ENCODE peak calls at places on chromosomes 11 and 22, in nine cellular contexts. One of them, this sample, is unnamed.

GRCh38 chr11:116637766-116638165 is 135.0 kb downstream of the BUD13 start:
- DNase-seq in activated CD8-positive, alpha-beta memory T cell treated with anti-CD3 and anti-CD28 coated beads, Interleukin-2, amount 10 ng/mL, durations not matched to agents 7 days and 5 days: no peak
- DNase-seq in Daoy: no peak
- DNase-seq in pancreas: no peak
- DNase-seq in NCI-H510A treated with DMSO at 0.1 percent for 48 hours: no peak
- DNase-seq in mesothelial cell of epicardium: no peak
- DNase-seq in stimulated activated naive CD4-positive, alpha-beta T cell: no peak
- DNase-seq in activated naive CD8-positive, alpha-beta T cell treated with anti-CD3 and anti-CD28 coated beads, Interleukin-2, amount 50 U/mL, for 16 hours: no peak
- DNase-seq in caudate nucleus: no peak
- DNase-seq in this sample: no peak

GRCh38 chr11:128522943-128523518 is 64.3 kb downstream of the ETS1 start:
- DNase-seq in NCI-H510A treated with DMSO at 0.1 percent for 48 hours: no peak
- DNase-seq in Daoy: peak
- DNase-seq in activated naive CD8-positive, alpha-beta T cell treated with anti-CD3 and anti-CD28 coated beads, Interleukin-2, amount 50 U/mL, for 16 hours: peak
- DNase-seq in caudate nucleus: no peak
- DNase-seq in pancreas: no peak
- DNase-seq in activated CD8-positive, alpha-beta memory T cell treated with anti-CD3 and anti-CD28 coated beads, Interleukin-2, amount 10 ng/mL, durations not matched to agents 7 days and 5 days: peak
- DNase-seq in stimulated activated naive CD4-positive, alpha-beta T cell: no peak
- DNase-seq in mesothelial cell of epicardium: no peak
- DNase-seq in this sample: no peak

GRCh38 chr11:118258410-118258809 is 5.7 kb downstream of the MPZL2 start:
- DNase-seq in activated CD8-positive, alpha-beta memory T cell treated with anti-CD3 and anti-CD28 coated beads, Interleukin-2, amount 10 ng/mL, durations not matched to agents 7 days and 5 days: no peak
- DNase-seq in mesothelial cell of epicardium: no peak
- DNase-seq in NCI-H510A treated with DMSO at 0.1 percent for 48 hours: no peak
- DNase-seq in pancreas: no peak
- DNase-seq in stimulated activated naive CD4-positive, alpha-beta T cell: no peak
- DNase-seq in activated naive CD8-positive, alpha-beta T cell treated with anti-CD3 and anti-CD28 coated beads, Interleukin-2, amount 50 U/mL, for 16 hours: no peak
- DNase-seq in Daoy: no peak
- DNase-seq in caudate nucleus: no peak
- DNase-seq in this sample: no peak

GRCh38 chr11:41459602-41460405 is at the start of gene LRRC4C:
- DNase-seq in Daoy: no peak
- DNase-seq in activated naive CD8-positive, alpha-beta T cell treated with anti-CD3 and anti-CD28 coated beads, Interleukin-2, amount 50 U/mL, for 16 hours: no peak
- DNase-seq in pancreas: no peak
- DNase-seq in NCI-H510A treated with DMSO at 0.1 percent for 48 hours: no peak
- DNase-seq in activated CD8-positive, alpha-beta memory T cell treated with anti-CD3 and anti-CD28 coated beads, Interleukin-2, amount 10 ng/mL, durations not matched to agents 7 days and 5 days: no peak
- DNase-seq in caudate nucleus: no peak
- DNase-seq in mesothelial cell of epicardium: no peak
- DNase-seq in stimulated activated naive CD4-positive, alpha-beta T cell: no peak
- DNase-seq in this sample: no peak

GRCh38 chr11:46389450-46390330 is 1.9 kb downstream of the CHRM4 start:
- DNase-seq in activated naive CD8-positive, alpha-beta T cell treated with anti-CD3 and anti-CD28 coated beads, Interleukin-2, amount 50 U/mL, for 16 hours: no peak
- DNase-seq in Daoy: peak
- DNase-seq in stimulated activated naive CD4-positive, alpha-beta T cell: peak
- DNase-seq in pancreas: peak
- DNase-seq in NCI-H510A treated with DMSO at 0.1 percent for 48 hours: no peak
- DNase-seq in activated CD8-positive, alpha-beta memory T cell treated with anti-CD3 and anti-CD28 coated beads, Interleukin-2, amount 10 ng/mL, durations not matched to agents 7 days and 5 days: peak
- DNase-seq in caudate nucleus: no peak
- DNase-seq in mesothelial cell of epicardium: no peak
- DNase-seq in this sample: no peak

GRCh38 chr11:134481135-134481534 is 69.1 kb upstream of the B3GAT1 start:
- DNase-seq in stimulated activated naive CD4-positive, alpha-beta T cell: no peak
- DNase-seq in activated naive CD8-positive, alpha-beta T cell treated with anti-CD3 and anti-CD28 coated beads, Interleukin-2, amount 50 U/mL, for 16 hours: no peak
- DNase-seq in NCI-H510A treated with DMSO at 0.1 percent for 48 hours: no peak
- DNase-seq in activated CD8-positive, alpha-beta memory T cell treated with anti-CD3 and anti-CD28 coated beads, Interleukin-2, amount 10 ng/mL, durations not matched to agents 7 days and 5 days: peak
- DNase-seq in pancreas: no peak
- DNase-seq in caudate nucleus: no peak
- DNase-seq in Daoy: no peak
- DNase-seq in mesothelial cell of epicardium: no peak
- DNase-seq in this sample: no peak

GRCh38 chr11:1345752-1346513 is 36.5 kb upstream of the TOLLIP start:
- DNase-seq in activated CD8-positive, alpha-beta memory T cell treated with anti-CD3 and anti-CD28 coated beads, Interleukin-2, amount 10 ng/mL, durations not matched to agents 7 days and 5 days: peak
- DNase-seq in stimulated activated naive CD4-positive, alpha-beta T cell: no peak
- DNase-seq in activated naive CD8-positive, alpha-beta T cell treated with anti-CD3 and anti-CD28 coated beads, Interleukin-2, amount 50 U/mL, for 16 hours: no peak
- DNase-seq in pancreas: no peak
- DNase-seq in NCI-H510A treated with DMSO at 0.1 percent for 48 hours: no peak
- DNase-seq in Daoy: no peak
- DNase-seq in caudate nucleus: no peak
- DNase-seq in mesothelial cell of epicardium: no peak
- DNase-seq in this sample: no peak

GRCh38 chr11:31487848-31488247 is 21.6 kb downstream of the IMMP1L start:
- DNase-seq in activated CD8-positive, alpha-beta memory T cell treated with anti-CD3 and anti-CD28 coated beads, Interleukin-2, amount 10 ng/mL, durations not matched to agents 7 days and 5 days: no peak
- DNase-seq in NCI-H510A treated with DMSO at 0.1 percent for 48 hours: no peak
- DNase-seq in activated naive CD8-positive, alpha-beta T cell treated with anti-CD3 and anti-CD28 coated beads, Interleukin-2, amount 50 U/mL, for 16 hours: no peak
- DNase-seq in mesothelial cell of epicardium: no peak
- DNase-seq in pancreas: peak
- DNase-seq in Daoy: peak
- DNase-seq in caudate nucleus: no peak
- DNase-seq in stimulated activated naive CD4-positive, alpha-beta T cell: no peak
- DNase-seq in this sample: no peak

GRCh38 chr22:24106385-24107381 is 74.6 kb upstream of the SUSD2 start:
- DNase-seq in NCI-H510A treated with DMSO at 0.1 percent for 48 hours: no peak
- DNase-seq in activated CD8-positive, alpha-beta memory T cell treated with anti-CD3 and anti-CD28 coated beads, Interleukin-2, amount 10 ng/mL, durations not matched to agents 7 days and 5 days: peak
- DNase-seq in activated naive CD8-positive, alpha-beta T cell treated with anti-CD3 and anti-CD28 coated beads, Interleukin-2, amount 50 U/mL, for 16 hours: no peak
- DNase-seq in pancreas: no peak
- DNase-seq in caudate nucleus: no peak
- DNase-seq in stimulated activated naive CD4-positive, alpha-beta T cell: peak
- DNase-seq in mesothelial cell of epicardium: no peak
- DNase-seq in Daoy: no peak
- DNase-seq in this sample: no peak

GRCh38 chr11:126680109-126680508 is 320.5 kb downstream of the KIRREL3 start:
- DNase-seq in mesothelial cell of epicardium: no peak
- DNase-seq in activated naive CD8-positive, alpha-beta T cell treated with anti-CD3 and anti-CD28 coated beads, Interleukin-2, amount 50 U/mL, for 16 hours: no peak
- DNase-seq in Daoy: no peak
- DNase-seq in caudate nucleus: no peak
- DNase-seq in stimulated activated naive CD4-positive, alpha-beta T cell: no peak
- DNase-seq in activated CD8-positive, alpha-beta memory T cell treated with anti-CD3 and anti-CD28 coated beads, Interleukin-2, amount 10 ng/mL, durations not matched to agents 7 days and 5 days: no peak
- DNase-seq in NCI-H510A treated with DMSO at 0.1 percent for 48 hours: no peak
- DNase-seq in pancreas: no peak
- DNase-seq in this sample: no peak

GRCh38 chr11:35800970-35801953 is 138.7 kb downstream of the TRIM44 start:
- DNase-seq in Daoy: no peak
- DNase-seq in activated CD8-positive, alpha-beta memory T cell treated with anti-CD3 and anti-CD28 coated beads, Interleukin-2, amount 10 ng/mL, durations not matched to agents 7 days and 5 days: no peak
- DNase-seq in NCI-H510A treated with DMSO at 0.1 percent for 48 hours: no peak
- DNase-seq in pancreas: no peak
- DNase-seq in stimulated activated naive CD4-positive, alpha-beta T cell: no peak
- DNase-seq in mesothelial cell of epicardium: no peak
- DNase-seq in activated naive CD8-positive, alpha-beta T cell treated with anti-CD3 and anti-CD28 coated beads, Interleukin-2, amount 50 U/mL, for 16 hours: no peak
- DNase-seq in caudate nucleus: no peak
- DNase-seq in this sample: no peak

GRCh38 chr11:45755281-45755859 is 49.6 kb upstream of the SLC35C1 start:
- DNase-seq in caudate nucleus: no peak
- DNase-seq in activated naive CD8-positive, alpha-beta T cell treated with anti-CD3 and anti-CD28 coated beads, Interleukin-2, amount 50 U/mL, for 16 hours: no peak
- DNase-seq in pancreas: no peak
- DNase-seq in mesothelial cell of epicardium: no peak
- DNase-seq in NCI-H510A treated with DMSO at 0.1 percent for 48 hours: no peak
- DNase-seq in activated CD8-positive, alpha-beta memory T cell treated with anti-CD3 and anti-CD28 coated beads, Interleukin-2, amount 10 ng/mL, durations not matched to agents 7 days and 5 days: no peak
- DNase-seq in stimulated activated naive CD4-positive, alpha-beta T cell: no peak
- DNase-seq in Daoy: no peak
- DNase-seq in this sample: no peak

GRCh38 chr11:76491644-76492043 is 46.8 kb downstream of the EMSY start:
- DNase-seq in activated naive CD8-positive, alpha-beta T cell treated with anti-CD3 and anti-CD28 coated beads, Interleukin-2, amount 50 U/mL, for 16 hours: no peak
- DNase-seq in caudate nucleus: no peak
- DNase-seq in stimulated activated naive CD4-positive, alpha-beta T cell: no peak
- DNase-seq in Daoy: no peak
- DNase-seq in pancreas: no peak
- DNase-seq in mesothelial cell of epicardium: no peak
- DNase-seq in NCI-H510A treated with DMSO at 0.1 percent for 48 hours: no peak
- DNase-seq in activated CD8-positive, alpha-beta memory T cell treated with anti-CD3 and anti-CD28 coated beads, Interleukin-2, amount 10 ng/mL, durations not matched to agents 7 days and 5 days: no peak
- DNase-seq in this sample: no peak

GRCh38 chr11:61963016-61963281 is 4.5 kb downstream of the FTH1 start:
- DNase-seq in pancreas: peak
- DNase-seq in activated naive CD8-positive, alpha-beta T cell treated with anti-CD3 and anti-CD28 coated beads, Interleukin-2, amount 50 U/mL, for 16 hours: no peak
- DNase-seq in mesothelial cell of epicardium: no peak
- DNase-seq in NCI-H510A treated with DMSO at 0.1 percent for 48 hours: no peak
- DNase-seq in Daoy: no peak
- DNase-seq in stimulated activated naive CD4-positive, alpha-beta T cell: no peak
- DNase-seq in activated CD8-positive, alpha-beta memory T cell treated with anti-CD3 and anti-CD28 coated beads, Interleukin-2, amount 10 ng/mL, durations not matched to agents 7 days and 5 days: no peak
- DNase-seq in caudate nucleus: no peak
- DNase-seq in this sample: peak

GRCh38 chr11:131999084-131999483 is 628.7 kb downstream of the NTM start:
- DNase-seq in stimulated activated naive CD4-positive, alpha-beta T cell: no peak
- DNase-seq in Daoy: no peak
- DNase-seq in mesothelial cell of epicardium: no peak
- DNase-seq in caudate nucleus: no peak
- DNase-seq in activated CD8-positive, alpha-beta memory T cell treated with anti-CD3 and anti-CD28 coated beads, Interleukin-2, amount 10 ng/mL, durations not matched to agents 7 days and 5 days: no peak
- DNase-seq in NCI-H510A treated with DMSO at 0.1 percent for 48 hours: no peak
- DNase-seq in activated naive CD8-positive, alpha-beta T cell treated with anti-CD3 and anti-CD28 coated beads, Interleukin-2, amount 50 U/mL, for 16 hours: no peak
- DNase-seq in pancreas: no peak
- DNase-seq in this sample: no peak

GRCh38 chr11:69327741-69328191 is 33.8 kb downstream of the MYEOV start:
- DNase-seq in caudate nucleus: no peak
- DNase-seq in mesothelial cell of epicardium: no peak
- DNase-seq in stimulated activated naive CD4-positive, alpha-beta T cell: no peak
- DNase-seq in pancreas: no peak
- DNase-seq in activated CD8-positive, alpha-beta memory T cell treated with anti-CD3 and anti-CD28 coated beads, Interleukin-2, amount 10 ng/mL, durations not matched to agents 7 days and 5 days: peak
- DNase-seq in activated naive CD8-positive, alpha-beta T cell treated with anti-CD3 and anti-CD28 coated beads, Interleukin-2, amount 50 U/mL, for 16 hours: no peak
- DNase-seq in Daoy: no peak
- DNase-seq in NCI-H510A treated with DMSO at 0.1 percent for 48 hours: no peak
- DNase-seq in this sample: peak

GRCh38 chr11:94727766-94728165 is 40.4 kb upstream of the AMOTL1 start:
- DNase-seq in activated CD8-positive, alpha-beta memory T cell treated with anti-CD3 and anti-CD28 coated beads, Interleukin-2, amount 10 ng/mL, durations not matched to agents 7 days and 5 days: no peak
- DNase-seq in caudate nucleus: no peak
- DNase-seq in pancreas: no peak
- DNase-seq in mesothelial cell of epicardium: no peak
- DNase-seq in NCI-H510A treated with DMSO at 0.1 percent for 48 hours: no peak
- DNase-seq in stimulated activated naive CD4-positive, alpha-beta T cell: no peak
- DNase-seq in Daoy: no peak
- DNase-seq in activated naive CD8-positive, alpha-beta T cell treated with anti-CD3 and anti-CD28 coated beads, Interleukin-2, amount 50 U/mL, for 16 hours: no peak
- DNase-seq in this sample: no peak

GRCh38 chr11:2462092-2462985 is 17.5 kb downstream of the KCNQ1 start:
- DNase-seq in Daoy: no peak
- DNase-seq in mesothelial cell of epicardium: no peak
- DNase-seq in activated CD8-positive, alpha-beta memory T cell treated with anti-CD3 and anti-CD28 coated beads, Interleukin-2, amount 10 ng/mL, durations not matched to agents 7 days and 5 days: no peak
- DNase-seq in activated naive CD8-positive, alpha-beta T cell treated with anti-CD3 and anti-CD28 coated beads, Interleukin-2, amount 50 U/mL, for 16 hours: no peak
- DNase-seq in caudate nucleus: no peak
- DNase-seq in pancreas: no peak
- DNase-seq in stimulated activated naive CD4-positive, alpha-beta T cell: no peak
- DNase-seq in NCI-H510A treated with DMSO at 0.1 percent for 48 hours: no peak
- DNase-seq in this sample: peak

This sample was measured in right atrium auricular region.